ENCODE peak calls at places on chromosome 20, in six cellular contexts. One of them, this sample, is unnamed.

GRCh38 chr20:61796738-61797137 is 268.9 kb downstream of the TAF4 start:
- DNase-seq in K562: no peak
- DNase-seq in GM12878: no peak
- DNase-seq in H1: no peak
- DNase-seq in GM12891: no peak
- DNase-seq in HepG2: no peak
- DNase-seq in this sample: no peak

GRCh38 chr20:8424986-8425385 is 292.9 kb downstream of the PLCB1 start:
- DNase-seq in K562: no peak
- DNase-seq in GM12878: no peak
- DNase-seq in H1: no peak
- DNase-seq in GM12891: no peak
- DNase-seq in HepG2: no peak
- DNase-seq in this sample: no peak

GRCh38 chr20:59411191-59411988 is 111.0 kb downstream of the EDN3 start:
- DNase-seq in K562: no peak
- DNase-seq in GM12878: no peak
- DNase-seq in H1: no peak
- DNase-seq in GM12891: no peak
- DNase-seq in HepG2: no peak
- DNase-seq in this sample: no peak

GRCh38 chr20:7856756-7857155 is 83.5 kb downstream of the HAO1 start:
- DNase-seq in K562: no peak
- DNase-seq in GM12878: no peak
- DNase-seq in H1: no peak
- DNase-seq in GM12891: no peak
- DNase-seq in HepG2: no peak
- DNase-seq in this sample: no peak

GRCh38 chr20:9052136-9052535 is 16.8 kb upstream of the PLCB4 start:
- DNase-seq in K562: no peak
- DNase-seq in GM12878: no peak
- DNase-seq in H1: no peak
- DNase-seq in GM12891: no peak
- DNase-seq in HepG2: no peak
- DNase-seq in this sample: no peak

GRCh38 chr20:50569864-50570836 is 60.0 kb downstream of the PTPN1 start:
- DNase-seq in K562: peak; percentile 64
- DNase-seq in GM12878: peak; percentile 68
- DNase-seq in H1: no peak
- DNase-seq in GM12891: no peak
- DNase-seq in HepG2: peak; percentile 33
- DNase-seq in this sample: no peak

GRCh38 chr20:41231850-41232249 is 85.7 kb downstream of the ZHX3 start:
- DNase-seq in K562: no peak
- DNase-seq in GM12878: no peak
- DNase-seq in H1: no peak
- DNase-seq in GM12891: no peak
- DNase-seq in HepG2: no peak
- DNase-seq in this sample: no peak

GRCh38 chr20:14441201-14441600 is 103.8 kb upstream of the FLRT3 start:
- DNase-seq in K562: no peak
- DNase-seq in GM12878: no peak
- DNase-seq in H1: no peak
- DNase-seq in GM12891: no peak
- DNase-seq in HepG2: no peak
- DNase-seq in this sample: no peak

GRCh38 chr20:49508435-49509199 is 26.1 kb upstream of the KCNB1 start:
- DNase-seq in K562: peak; percentile 51
- DNase-seq in GM12878: peak; percentile 7
- DNase-seq in H1: no peak
- DNase-seq in GM12891: peak; percentile 43
- DNase-seq in HepG2: peak; percentile 56
- DNase-seq in this sample: no peak

GRCh38 chr20:14334306-14334930 is 3.0 kb downstream of the FLRT3 start:
- DNase-seq in K562: no peak
- DNase-seq in GM12878: no peak
- DNase-seq in H1: peak; percentile 9
- DNase-seq in GM12891: no peak
- DNase-seq in HepG2: peak; percentile 48
- DNase-seq in this sample: no peak

GRCh38 chr20:36404435-36404978 is 98.4 kb downstream of the DLGAP4 start:
- DNase-seq in K562: no peak
- DNase-seq in GM12878: no peak
- DNase-seq in H1: no peak
- DNase-seq in GM12891: no peak
- DNase-seq in HepG2: no peak
- DNase-seq in this sample: no peak

GRCh38 chr20:61524956-61525666 is 273.1 kb downstream of the CDH4 start:
- DNase-seq in K562: peak; percentile 40
- DNase-seq in GM12878: no peak
- DNase-seq in H1: no peak
- DNase-seq in GM12891: no peak
- DNase-seq in HepG2: no peak
- DNase-seq in this sample: no peak

GRCh38 chr20:22333885-22334545 is 250.4 kb downstream of the FOXA2 start:
- DNase-seq in K562: peak; percentile 73
- DNase-seq in GM12878: no peak
- DNase-seq in H1: no peak
- DNase-seq in GM12891: peak; percentile 38
- DNase-seq in HepG2: peak; percentile 71
- DNase-seq in this sample: peak; percentile 27

GRCh38 chr20:50373674-50374286 is 136.4 kb upstream of the PTPN1 start:
- DNase-seq in K562: no peak
- DNase-seq in GM12878: no peak
- DNase-seq in H1: no peak
- DNase-seq in GM12891: no peak
- DNase-seq in HepG2: no peak
- DNase-seq in this sample: no peak

GRCh38 chr20:13111249-13111911 is 102.6 kb downstream of the SPTLC3 start:
- DNase-seq in K562: no peak
- DNase-seq in GM12878: no peak
- DNase-seq in H1: no peak
- DNase-seq in GM12891: no peak
- DNase-seq in HepG2: peak; percentile 73
- DNase-seq in this sample: no peak
- TF ChIP-seq TAF1 in K562: no peak
- TF ChIP-seq TAF1 in GM12878: no peak
- TF ChIP-seq TAF1 in H1: no peak
- TF ChIP-seq TAF1 in GM12891: no peak
- TF ChIP-seq TAF1 in HepG2: no peak
- TF ChIP-seq TAF1 in this sample: no peak

DNA sequence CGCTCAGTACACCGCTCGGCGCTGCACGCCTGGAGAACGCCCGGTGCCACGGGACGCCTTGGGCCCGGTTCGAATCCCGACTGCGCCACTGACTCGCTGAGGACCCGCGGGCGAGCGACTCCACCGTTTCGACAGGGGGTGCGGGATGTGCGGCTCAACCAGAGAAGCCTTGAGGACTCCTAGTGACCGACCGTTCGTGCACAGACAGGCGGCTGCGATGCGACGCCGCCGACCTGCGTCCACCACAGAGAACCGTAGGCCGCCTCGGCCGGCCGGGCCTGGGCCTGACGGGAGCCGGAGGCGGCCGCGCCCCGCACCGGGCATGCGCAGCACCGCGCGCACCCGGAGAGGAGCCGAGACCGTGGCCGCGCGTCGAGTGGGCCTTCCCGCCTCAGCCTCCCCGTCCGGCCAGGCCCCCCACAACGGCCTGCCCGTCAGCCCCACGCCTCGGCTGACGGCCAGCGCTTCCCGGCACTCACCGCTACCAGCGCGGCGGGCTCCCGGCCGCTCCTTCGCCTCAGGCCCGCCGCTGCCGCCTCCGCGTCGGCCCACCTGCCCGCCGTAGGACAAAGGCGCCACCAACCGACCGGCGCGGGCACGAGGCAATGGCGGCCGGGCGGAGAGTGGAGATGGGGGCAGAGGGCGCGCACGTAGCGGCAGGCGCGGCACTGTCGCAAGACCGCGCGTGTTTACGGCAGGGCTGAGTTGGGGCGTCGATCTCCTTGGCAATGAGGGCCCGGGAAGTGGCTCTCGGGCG is at the start of gene NCOA5:
- DNase-seq in K562: peak; percentile 96
- DNase-seq in GM12878: peak; percentile 84
- DNase-seq in H1: peak; percentile 80
- DNase-seq in GM12891: peak; percentile 91
- DNase-seq in HepG2: peak; percentile 95
- DNase-seq in this sample: peak; percentile 90
- TF ChIP-seq POLR2A in K562: peak; percentile 90
- TF ChIP-seq POLR2A in GM12878: peak; percentile 96
- TF ChIP-seq POLR2A in H1: peak; percentile 94
- TF ChIP-seq POLR2A in GM12891: peak; percentile 81
- TF ChIP-seq POLR2A in HepG2: peak; percentile 94
- TF ChIP-seq POLR2A in this sample: peak; percentile 92

GRCh38 chr20:47253860-47254259 is 102.6 kb downstream of the ZMYND8 start:
- DNase-seq in K562: peak; percentile 55
- DNase-seq in GM12878: no peak
- DNase-seq in H1: no peak
- DNase-seq in GM12891: no peak
- DNase-seq in HepG2: no peak
- DNase-seq in this sample: no peak
- TF ChIP-seq POLR2AphosphoS5 in K562: no peak
- TF ChIP-seq POLR2AphosphoS5 in GM12878: no peak
- TF ChIP-seq POLR2AphosphoS5 in H1: no peak
- TF ChIP-seq POLR2AphosphoS5 in GM12891: no peak
- TF ChIP-seq POLR2AphosphoS5 in HepG2: no peak
- TF ChIP-seq POLR2AphosphoS5 in this sample: no peak

GRCh38 chr20:45100563-45101245 is at the start of gene KCNS1:
- DNase-seq in K562: peak; percentile 52
- DNase-seq in GM12878: no peak
- DNase-seq in H1: peak; percentile 34
- DNase-seq in GM12891: no peak
- DNase-seq in HepG2: peak; percentile 25
- DNase-seq in this sample: no peak
- TF ChIP-seq TAF1 in K562: no peak
- TF ChIP-seq TAF1 in GM12878: no peak
- TF ChIP-seq TAF1 in H1: peak; percentile 57
- TF ChIP-seq TAF1 in GM12891: no peak
- TF ChIP-seq TAF1 in HepG2: no peak
- TF ChIP-seq TAF1 in this sample: no peak

DNA sequence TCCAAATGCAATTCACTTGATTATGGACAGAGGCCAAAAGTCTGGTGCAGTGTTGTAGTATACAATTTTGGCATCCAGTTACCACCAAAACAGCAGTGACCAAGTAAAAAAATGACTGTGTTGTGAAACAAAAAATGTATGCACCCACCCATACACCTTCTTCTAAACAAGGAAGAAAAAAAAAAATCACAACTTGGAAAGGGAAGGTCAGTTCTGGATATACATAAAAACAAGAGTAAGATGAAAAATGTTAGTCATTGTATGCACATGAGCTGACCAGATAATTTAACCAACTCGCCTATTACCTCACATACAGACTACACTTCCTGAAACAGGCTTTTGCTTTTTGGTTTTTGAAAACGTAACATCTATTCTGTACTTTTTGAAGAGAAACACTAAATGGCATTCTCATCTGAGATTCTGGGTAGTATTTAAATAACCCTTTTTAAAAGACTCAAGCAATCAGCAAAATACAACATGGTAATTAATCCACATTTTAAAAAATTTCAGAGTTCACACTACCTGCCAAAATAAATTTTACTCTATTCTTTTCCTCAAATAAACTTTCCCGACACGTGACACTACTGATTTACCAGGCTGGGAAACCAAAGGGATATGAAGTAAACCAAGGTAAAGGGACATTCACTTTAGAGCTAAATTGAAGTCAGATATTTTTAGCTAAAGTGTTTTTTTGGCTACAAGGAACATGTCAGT is 141.6 kb upstream of the SHLD1 start:
- DNase-seq in K562: no peak
- DNase-seq in GM12878: no peak
- DNase-seq in H1: no peak
- DNase-seq in GM12891: no peak
- DNase-seq in HepG2: no peak
- DNase-seq in this sample: no peak
- TF ChIP-seq POLR2A in K562: no peak
- TF ChIP-seq POLR2A in GM12878: no peak
- TF ChIP-seq POLR2A in H1: no peak
- TF ChIP-seq POLR2A in GM12891: no peak
- TF ChIP-seq POLR2A in HepG2: no peak
- TF ChIP-seq POLR2A in this sample: no peak

DNA sequence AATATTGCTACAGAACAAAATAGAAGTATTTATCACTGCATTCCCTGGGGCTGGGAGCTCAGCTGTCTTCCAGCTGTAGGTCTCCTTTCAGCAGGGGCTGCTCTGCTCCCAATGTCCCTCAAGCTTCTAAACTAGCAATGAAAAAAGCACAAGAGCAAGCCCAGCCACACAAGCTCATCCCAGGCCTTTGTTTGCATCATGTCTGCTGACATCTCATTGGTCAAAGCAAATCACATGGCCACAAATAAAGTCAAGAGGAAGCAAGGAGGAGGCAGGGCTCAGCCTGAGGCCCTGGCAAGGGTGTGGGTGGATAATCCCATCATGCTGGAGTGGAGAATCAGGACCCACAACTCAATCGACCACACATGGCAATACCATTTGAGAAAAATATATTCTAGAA is 2.2 kb upstream of the BFSP1 start:
- DNase-seq in K562: peak; percentile 44
- DNase-seq in GM12878: no peak
- DNase-seq in H1: no peak
- DNase-seq in GM12891: no peak
- DNase-seq in HepG2: peak; percentile 71
- DNase-seq in this sample: no peak
- TF ChIP-seq POLR2AphosphoS5 in K562: no peak
- TF ChIP-seq POLR2AphosphoS5 in GM12878: no peak
- TF ChIP-seq POLR2AphosphoS5 in H1: no peak
- TF ChIP-seq POLR2AphosphoS5 in GM12891: no peak
- TF ChIP-seq POLR2AphosphoS5 in HepG2: no peak
- TF ChIP-seq POLR2AphosphoS5 in this sample: no peak

GRCh38 chr20:57291003-57291402 is 24.6 kb upstream of the BMP7 start:
- DNase-seq in K562: no peak
- DNase-seq in GM12878: no peak
- DNase-seq in H1: peak; percentile 19
- DNase-seq in GM12891: no peak
- DNase-seq in HepG2: no peak
- DNase-seq in this sample: no peak
- TF ChIP-seq TAF1 in K562: no peak
- TF ChIP-seq TAF1 in GM12878: no peak
- TF ChIP-seq TAF1 in H1: no peak
- TF ChIP-seq TAF1 in GM12891: no peak
- TF ChIP-seq TAF1 in HepG2: no peak
- TF ChIP-seq TAF1 in this sample: no peak

GRCh38 chr20:46365483-46366215 is 40.8 kb downstream of the ELMO2 start:
- DNase-seq in K562: no peak
- DNase-seq in GM12878: no peak
- DNase-seq in H1: no peak
- DNase-seq in GM12891: no peak
- DNase-seq in HepG2: no peak
- DNase-seq in this sample: no peak

GRCh38 chr20:46361811-46362210 is 44.6 kb downstream of the ELMO2 start:
- DNase-seq in K562: no peak
- DNase-seq in GM12878: no peak
- DNase-seq in H1: no peak
- DNase-seq in GM12891: no peak
- DNase-seq in HepG2: no peak
- DNase-seq in this sample: no peak

GRCh38 chr20:46362931-46363872 is 43.2 kb downstream of the ELMO2 start:
- DNase-seq in K562: no peak
- DNase-seq in GM12878: peak; percentile 25
- DNase-seq in H1: no peak
- DNase-seq in GM12891: no peak
- DNase-seq in HepG2: no peak
- DNase-seq in this sample: no peak

GRCh38 chr20:46364670-46365482 is 41.5 kb downstream of the ELMO2 start:
- DNase-seq in K562: no peak
- DNase-seq in GM12878: no peak
- DNase-seq in H1: no peak
- DNase-seq in GM12891: no peak
- DNase-seq in HepG2: no peak
- DNase-seq in this sample: no peak

GRCh38 chr20:46363874-46364669 is 42.3 kb downstream of the ELMO2 start:
- DNase-seq in K562: peak; percentile 93
- DNase-seq in GM12878: peak; percentile 39
- DNase-seq in H1: no peak
- DNase-seq in GM12891: peak; percentile 94
- DNase-seq in HepG2: peak; percentile 96
- DNase-seq in this sample: peak; percentile 90
- TF ChIP-seq POLR2A in K562: peak; percentile 96
- TF ChIP-seq POLR2A in GM12878: peak; percentile 95
- TF ChIP-seq POLR2A in H1: peak; percentile 96
- TF ChIP-seq POLR2A in GM12891: peak; percentile 66
- TF ChIP-seq POLR2A in HepG2: peak; percentile 87
- TF ChIP-seq POLR2A in this sample: peak; percentile 88